ENCODE peak calls at places on chromosomes 16 and 17, in five cellular contexts. D, K, X, Z and C are unnamed samples.

GRCh38 chr16:26161461-26162180 is 469.9 kb downstream of the HS3ST4 start:
- DNase-seq in D (no peak), K (no peak), X (no peak), Z (no peak), C (no peak)

GRCh38 chr17:42865638-42866094 is 14.7 kb downstream of the AOC3 start:
- DNase-seq in D (no peak), K (no peak), X (no peak), Z (no peak), C (no peak)

GRCh38 chr17:2883544-2884203 is 87.4 kb downstream of the RAP1GAP2 start:
- DNase-seq in D (no peak), K (no peak), X (peak), Z (peak), C (no peak)

GRCh38 chr17:8985054-8985701 is 19.7 kb upstream of the PIK3R5 start:
- DNase-seq in D (no peak), K (no peak), X (no peak), Z (no peak), C (no peak)

GRCh38 chr17:77462101-77462500 is 321.3 kb downstream of the SEC14L1 start:
- DNase-seq in D (no peak), K (no peak), X (no peak), Z (no peak), C (peak)

GRCh38 chr16:89924298-89924924 is 1.3 kb downstream of the TUBB3 start:
- DNase-seq in D (peak), K (peak), X (no peak), Z (peak), C (peak)

GRCh38 chr17:59754547-59754946 is 47.1 kb downstream of the VMP1 start:
- DNase-seq in D (no peak), K (no peak), X (no peak), Z (peak), C (no peak)

GRCh38 chr17:7330099-7331015 is 1.2 kb upstream of the NEURL4 start:
- DNase-seq in D (peak), K (peak), X (peak), Z (peak), C (peak)

GRCh38 chr17:2582493-2582892 is 11.0 kb upstream of the PAFAH1B1 start:
- DNase-seq in D (no peak), K (no peak), X (no peak), Z (no peak), C (no peak)

GRCh38 chr17:74245145-74245817 is 28.8 kb upstream of the DNAI2 start:
- DNase-seq in D (no peak), K (peak), X (no peak), Z (no peak), C (no peak)

GRCh38 chr16:4263504-4264436 is 9.1 kb downstream of the TFAP4 start:
- DNase-seq in D (no peak), K (no peak), X (no peak), Z (no peak), C (no peak)

GRCh38 chr17:81930142-81931125 is 2.9 kb upstream of the MAFG start:
- DNase-seq in D (no peak), K (no peak), X (peak), Z (peak), C (no peak)

GRCh38 chr16:89049484-89050118 is 44.1 kb upstream of the ACSF3 start:
- DNase-seq in D (peak), K (no peak), X (no peak), Z (no peak), C (no peak)

GRCh38 chr16:59690216-59690615 is 956.1 kb upstream of the GOT2 start:
- DNase-seq in D (no peak), K (no peak), X (no peak), Z (no peak), C (no peak)

GRCh38 chr17:34386925-34387550 is 24.0 kb upstream of the CCL1 start:
- DNase-seq in D (no peak), K (peak), X (no peak), Z (no peak), C (no peak)

GRCh38 chr17:77481476-77482374 is 341.0 kb downstream of the SEC14L1 start:
- DNase-seq in D (no peak), K (no peak), X (no peak), Z (no peak), C (no peak)

GRCh38 chr16:69064789-69065313 is 40.6 kb upstream of the HAS3 start:
- DNase-seq in D (no peak), K (no peak), X (no peak), Z (no peak), C (no peak)

GRCh38 chr16:49838639-49839461 is 17.1 kb downstream of the ZNF423 start:
- DNase-seq in D (no peak), K (peak), X (no peak), Z (no peak), C (no peak)

GRCh38 chr16:15759070-15759469 is 97.8 kb downstream of the MYH11 start:
- DNase-seq in D (no peak), K (no peak), X (no peak), Z (no peak), C (no peak)

GRCh38 chr17:2227025-2227699 is 76.4 kb downstream of the SMG6 start:
- DNase-seq in D (no peak), K (no peak), X (no peak), Z (no peak), C (no peak)

GRCh38 chr16:23269248-23270091 is 32.6 kb upstream of the SCNN1B start:
- DNase-seq in D (no peak), K (no peak), X (no peak), Z (no peak), C (no peak)

GRCh38 chr17:73528679-73529078 is 115.6 kb downstream of the SDK2 start:
- DNase-seq in D (no peak), K (no peak), X (no peak), Z (no peak), C (no peak)

GRCh38 chr17:67891481-67892119 is 66.3 kb downstream of the BPTF start:
- DNase-seq in D (no peak), K (no peak), X (no peak), Z (peak), C (no peak)

GRCh38 chr17:44039829-44040635 is 25.3 kb upstream of the TMEM101 start:
- DNase-seq in D (no peak), K (no peak), X (no peak), Z (no peak), C (no peak)

GRCh38 chr17:1620486-1620885 is 8.1 kb downstream of the SLC43A2 start:
- DNase-seq in D (no peak), K (no peak), X (no peak), Z (no peak), C (no peak)